ENCODE peak calls at places on chromosomes 4 and X, in seven cellular contexts. P, Q, X, N, S, K and C are unnamed samples.

GRCh38 chr4:47774078-47774477 is 63.8 kb downstream of the CORIN start:
- DNase-seq in P (no peak), Q (no peak), X (no peak), N (peak), S (no peak), K (no peak), C (no peak)

GRCh38 chr4:15536552-15537499 is 67.1 kb downstream of the CC2D2A start:
- DNase-seq in P (no peak), Q (no peak), X (no peak), N (no peak), S (no peak), K (no peak), C (no peak)

GRCh38 chr4:6885953-6886557 is 23.6 kb upstream of the TBC1D14 start:
- DNase-seq in P (no peak), Q (no peak), X (no peak), N (no peak), S (no peak), K (peak), C (no peak)

GRCh38 chr4:13559414-13559813 is 15.1 kb upstream of the NKX3-2 start:
- DNase-seq in P (no peak), Q (no peak), X (no peak), N (no peak), S (peak), K (no peak), C (peak)

GRCh38 chrX:48927736-48928382 is 9.0 kb upstream of the PIM2 start:
- DNase-seq in P (no peak), Q (no peak), X (no peak), N (peak), S (no peak), K (no peak), C (no peak)

GRCh38 chrX:56978172-56978571 is 17.2 kb downstream of the SPIN3 start:
- DNase-seq in P (peak), Q (peak), X (peak), N (peak), S (peak), K (peak), C (peak)

GRCh38 chr4:147198411-147199051 is 252.9 kb upstream of the TTC29 start:
- DNase-seq in P (no peak), Q (no peak), X (no peak), N (peak), S (no peak), K (no peak), C (no peak)

GRCh38 chr4:10417720-10418119 is 39.5 kb downstream of the ZNF518B start:
- DNase-seq in P (no peak), Q (no peak), X (no peak), N (no peak), S (no peak), K (no peak), C (no peak)

GRCh38 chrX:21972721-21973120 is 32.2 kb downstream of the SMS start:
- DNase-seq in P (no peak), Q (no peak), X (peak), N (no peak), S (peak), K (no peak), C (no peak)

GRCh38 chr4:784401-785331 is 41.3 kb downstream of the CPLX1 start:
- DNase-seq in P (peak), Q (no peak), X (no peak), N (no peak), S (no peak), K (no peak), C (no peak)

GRCh38 chr4:38948551-38948950 is 80.9 kb downstream of the FAM114A1 start:
- DNase-seq in P (no peak), Q (no peak), X (no peak), N (no peak), S (peak), K (no peak), C (peak)

GRCh38 chr4:174009686-174010451 is 273.6 kb downstream of the FBXO8 start:
- DNase-seq in P (no peak), Q (no peak), X (no peak), N (no peak), S (no peak), K (no peak), C (no peak)

GRCh38 chr4:112560084-112560483 is 44.1 kb upstream of the NEUROG2 start:
- DNase-seq in P (no peak), Q (no peak), X (no peak), N (no peak), S (no peak), K (no peak), C (no peak)

GRCh38 chr4:23750125-23750524 is 139.7 kb downstream of the PPARGC1A start:
- DNase-seq in P (no peak), Q (no peak), X (no peak), N (no peak), S (no peak), K (no peak), C (no peak)

GRCh38 chr4:141840299-141840986 is 204.1 kb downstream of the IL15 start:
- DNase-seq in P (no peak), Q (no peak), X (no peak), N (no peak), S (no peak), K (no peak), C (no peak)

GRCh38 chr4:27154706-27155105 is 294.1 kb downstream of the STIM2 start:
- DNase-seq in P (no peak), Q (peak), X (no peak), N (no peak), S (peak), K (no peak), C (peak)

GRCh38 chrX:31870267-31870666 is 798.4 kb upstream of the FTHL17 start:
- DNase-seq in P (no peak), Q (no peak), X (no peak), N (no peak), S (no peak), K (no peak), C (no peak)

GRCh38 chr4:139440971-139441370 is 12.9 kb upstream of the RAB33B start:
- DNase-seq in P (no peak), Q (no peak), X (no peak), N (no peak), S (no peak), K (no peak), C (no peak)

GRCh38 chr4:80192937-80193336 is 4.4 kb upstream of the PRDM8 start:
- DNase-seq in P (no peak), Q (no peak), X (no peak), N (no peak), S (no peak), K (no peak), C (no peak)

GRCh38 chrX:154305481-154306205 is 10.0 kb downstream of the TKTL1 start:
- DNase-seq in P (no peak), Q (no peak), X (no peak), N (no peak), S (no peak), K (no peak), C (no peak)

GRCh38 chr4:108774809-108775530 is 12.1 kb upstream of the ETNPPL start:
- DNase-seq in P (no peak), Q (no peak), X (no peak), N (no peak), S (peak), K (no peak), C (no peak)

GRCh38 chrX:154472685-154473632 is 6.1 kb downstream of the LAGE3 start:
- DNase-seq in P (no peak), Q (no peak), X (no peak), N (no peak), S (no peak), K (no peak), C (no peak)

GRCh38 chr4:165621983-165622382 is 243.2 kb downstream of the CPE start:
- DNase-seq in P (no peak), Q (no peak), X (no peak), N (no peak), S (peak), K (no peak), C (no peak)